ENCODE peak calls at places on chromosomes 12 and 14, in nine cellular contexts. One of them, this sample, is unnamed.

GRCh38 chr14:71521238-71521637 is 411.0 kb upstream of the RGS6 start:
- DNase-seq in H4: no peak
- DNase-seq in RKO: no peak
- DNase-seq in GM23248: no peak
- DNase-seq in lower leg skin: no peak
- DNase-seq in stimulated activated CD4-positive, alpha-beta T cell treated with anti-CD3 and anti-CD28 coated beads, Interleukin-1b, Interleukin-23, amount 100 ng/mL, for 24 hours: no peak
- DNase-seq in fibroblast of the conjunctiva: no peak
- DNase-seq in effector CD4-positive, alpha-beta T cell: no peak
- DNase-seq in astrocyte: peak
- DNase-seq in this sample: peak

GRCh38 chr14:65286443-65286842 is 126.1 kb upstream of the FUT8 start:
- DNase-seq in H4: no peak
- DNase-seq in RKO: peak
- DNase-seq in GM23248: peak
- DNase-seq in lower leg skin: no peak
- DNase-seq in stimulated activated CD4-positive, alpha-beta T cell treated with anti-CD3 and anti-CD28 coated beads, Interleukin-1b, Interleukin-23, amount 100 ng/mL, for 24 hours: no peak
- DNase-seq in fibroblast of the conjunctiva: no peak
- DNase-seq in effector CD4-positive, alpha-beta T cell: no peak
- DNase-seq in astrocyte: no peak
- DNase-seq in this sample: no peak

GRCh38 chr12:28415755-28416154 is 225.5 kb downstream of the CCDC91 start:
- DNase-seq in H4: peak
- DNase-seq in RKO: peak
- DNase-seq in GM23248: peak
- DNase-seq in lower leg skin: no peak
- DNase-seq in stimulated activated CD4-positive, alpha-beta T cell treated with anti-CD3 and anti-CD28 coated beads, Interleukin-1b, Interleukin-23, amount 100 ng/mL, for 24 hours: no peak
- DNase-seq in fibroblast of the conjunctiva: peak
- DNase-seq in effector CD4-positive, alpha-beta T cell: no peak
- DNase-seq in astrocyte: peak
- DNase-seq in this sample: peak

GRCh38 chr12:11958216-11959091 is 112.3 kb upstream of the BCL2L14 start:
- DNase-seq in H4: peak
- DNase-seq in RKO: peak
- DNase-seq in GM23248: peak
- DNase-seq in lower leg skin: no peak
- DNase-seq in stimulated activated CD4-positive, alpha-beta T cell treated with anti-CD3 and anti-CD28 coated beads, Interleukin-1b, Interleukin-23, amount 100 ng/mL, for 24 hours: peak
- DNase-seq in fibroblast of the conjunctiva: peak
- DNase-seq in effector CD4-positive, alpha-beta T cell: no peak
- DNase-seq in astrocyte: peak
- DNase-seq in this sample: peak

GRCh38 chr14:91858536-91859275 is 8.6 kb downstream of the TC2N start:
- DNase-seq in H4: peak
- DNase-seq in RKO: peak
- DNase-seq in GM23248: peak
- DNase-seq in lower leg skin: no peak
- DNase-seq in stimulated activated CD4-positive, alpha-beta T cell treated with anti-CD3 and anti-CD28 coated beads, Interleukin-1b, Interleukin-23, amount 100 ng/mL, for 24 hours: no peak
- DNase-seq in fibroblast of the conjunctiva: peak
- DNase-seq in effector CD4-positive, alpha-beta T cell: no peak
- DNase-seq in astrocyte: no peak
- DNase-seq in this sample: peak

GRCh38 chr14:54133896-54134295 is 177.3 kb upstream of the BMP4 start:
- DNase-seq in H4: no peak
- DNase-seq in RKO: no peak
- DNase-seq in GM23248: peak
- DNase-seq in lower leg skin: no peak
- DNase-seq in stimulated activated CD4-positive, alpha-beta T cell treated with anti-CD3 and anti-CD28 coated beads, Interleukin-1b, Interleukin-23, amount 100 ng/mL, for 24 hours: no peak
- DNase-seq in fibroblast of the conjunctiva: no peak
- DNase-seq in effector CD4-positive, alpha-beta T cell: no peak
- DNase-seq in astrocyte: peak
- DNase-seq in this sample: peak

GRCh38 chr14:99659333-99659741 is 14.4 kb downstream of the HHIPL1 start:
- DNase-seq in H4: no peak
- DNase-seq in RKO: no peak
- DNase-seq in GM23248: peak
- DNase-seq in lower leg skin: no peak
- DNase-seq in stimulated activated CD4-positive, alpha-beta T cell treated with anti-CD3 and anti-CD28 coated beads, Interleukin-1b, Interleukin-23, amount 100 ng/mL, for 24 hours: no peak
- DNase-seq in fibroblast of the conjunctiva: no peak
- DNase-seq in effector CD4-positive, alpha-beta T cell: no peak
- DNase-seq in astrocyte: no peak
- DNase-seq in this sample: no peak

GRCh38 chr14:101506211-101506920 is 54.9 kb upstream of the DIO3 start:
- DNase-seq in H4: no peak
- DNase-seq in RKO: no peak
- DNase-seq in GM23248: no peak
- DNase-seq in lower leg skin: peak
- DNase-seq in stimulated activated CD4-positive, alpha-beta T cell treated with anti-CD3 and anti-CD28 coated beads, Interleukin-1b, Interleukin-23, amount 100 ng/mL, for 24 hours: no peak
- DNase-seq in fibroblast of the conjunctiva: no peak
- DNase-seq in effector CD4-positive, alpha-beta T cell: no peak
- DNase-seq in astrocyte: no peak
- DNase-seq in this sample: no peak

GRCh38 chr14:50801706-50802105 is 29.3 kb downstream of the NIN start:
- DNase-seq in H4: no peak
- DNase-seq in RKO: no peak
- DNase-seq in GM23248: peak
- DNase-seq in lower leg skin: no peak
- DNase-seq in stimulated activated CD4-positive, alpha-beta T cell treated with anti-CD3 and anti-CD28 coated beads, Interleukin-1b, Interleukin-23, amount 100 ng/mL, for 24 hours: no peak
- DNase-seq in fibroblast of the conjunctiva: no peak
- DNase-seq in effector CD4-positive, alpha-beta T cell: no peak
- DNase-seq in astrocyte: peak
- DNase-seq in this sample: peak

GRCh38 chr12:34390846-34391700 is 368.8 kb downstream of the ALG10 start:
- DNase-seq in H4: no peak
- DNase-seq in RKO: no peak
- DNase-seq in GM23248: no peak
- DNase-seq in lower leg skin: peak
- DNase-seq in stimulated activated CD4-positive, alpha-beta T cell treated with anti-CD3 and anti-CD28 coated beads, Interleukin-1b, Interleukin-23, amount 100 ng/mL, for 24 hours: no peak
- DNase-seq in fibroblast of the conjunctiva: no peak
- DNase-seq in effector CD4-positive, alpha-beta T cell: no peak
- DNase-seq in astrocyte: no peak
- DNase-seq in this sample: no peak

GRCh38 chr14:71933026-71933587 is 878 bp downstream of the RGS6 start:
- DNase-seq in H4: no peak
- DNase-seq in RKO: no peak
- DNase-seq in GM23248: peak
- DNase-seq in lower leg skin: no peak
- DNase-seq in stimulated activated CD4-positive, alpha-beta T cell treated with anti-CD3 and anti-CD28 coated beads, Interleukin-1b, Interleukin-23, amount 100 ng/mL, for 24 hours: no peak
- DNase-seq in fibroblast of the conjunctiva: no peak
- DNase-seq in effector CD4-positive, alpha-beta T cell: no peak
- DNase-seq in astrocyte: no peak
- DNase-seq in this sample: peak

GRCh38 chr14:73745571-73746539 is 31.7 kb upstream of the PNMA1 start:
- DNase-seq in H4: no peak
- DNase-seq in RKO: no peak
- DNase-seq in GM23248: no peak
- DNase-seq in lower leg skin: no peak
- DNase-seq in stimulated activated CD4-positive, alpha-beta T cell treated with anti-CD3 and anti-CD28 coated beads, Interleukin-1b, Interleukin-23, amount 100 ng/mL, for 24 hours: no peak
- DNase-seq in fibroblast of the conjunctiva: no peak
- DNase-seq in effector CD4-positive, alpha-beta T cell: no peak
- DNase-seq in astrocyte: no peak
- DNase-seq in this sample: no peak

GRCh38 chr12:106771425-106771824 is 3.1 kb upstream of the RIC8B start:
- DNase-seq in H4: no peak
- DNase-seq in RKO: no peak
- DNase-seq in GM23248: no peak
- DNase-seq in lower leg skin: no peak
- DNase-seq in stimulated activated CD4-positive, alpha-beta T cell treated with anti-CD3 and anti-CD28 coated beads, Interleukin-1b, Interleukin-23, amount 100 ng/mL, for 24 hours: no peak
- DNase-seq in fibroblast of the conjunctiva: no peak
- DNase-seq in effector CD4-positive, alpha-beta T cell: no peak
- DNase-seq in astrocyte: no peak
- DNase-seq in this sample: peak

GRCh38 chr12:127077262-127078045 is 1189.5 kb upstream of the TMEM132C start:
- DNase-seq in H4: no peak
- DNase-seq in RKO: no peak
- DNase-seq in GM23248: no peak
- DNase-seq in lower leg skin: no peak
- DNase-seq in stimulated activated CD4-positive, alpha-beta T cell treated with anti-CD3 and anti-CD28 coated beads, Interleukin-1b, Interleukin-23, amount 100 ng/mL, for 24 hours: no peak
- DNase-seq in fibroblast of the conjunctiva: no peak
- DNase-seq in effector CD4-positive, alpha-beta T cell: no peak
- DNase-seq in astrocyte: no peak
- DNase-seq in this sample: no peak

GRCh38 chr14:23942587-23942986 is 11.0 kb upstream of the DHRS4 start:
- DNase-seq in H4: no peak
- DNase-seq in RKO: no peak
- DNase-seq in GM23248: no peak
- DNase-seq in lower leg skin: no peak
- DNase-seq in stimulated activated CD4-positive, alpha-beta T cell treated with anti-CD3 and anti-CD28 coated beads, Interleukin-1b, Interleukin-23, amount 100 ng/mL, for 24 hours: no peak
- DNase-seq in fibroblast of the conjunctiva: no peak
- DNase-seq in effector CD4-positive, alpha-beta T cell: no peak
- DNase-seq in astrocyte: no peak
- DNase-seq in this sample: peak

GRCh38 chr12:116666305-116666673 is 71.6 kb downstream of the SPRING1 start:
- DNase-seq in H4: no peak
- DNase-seq in RKO: no peak
- DNase-seq in GM23248: no peak
- DNase-seq in lower leg skin: peak
- DNase-seq in stimulated activated CD4-positive, alpha-beta T cell treated with anti-CD3 and anti-CD28 coated beads, Interleukin-1b, Interleukin-23, amount 100 ng/mL, for 24 hours: no peak
- DNase-seq in fibroblast of the conjunctiva: no peak
- DNase-seq in effector CD4-positive, alpha-beta T cell: no peak
- DNase-seq in astrocyte: no peak
- DNase-seq in this sample: no peak

GRCh38 chr12:58364389-58365086 is 423.2 kb downstream of the ATP23 start:
- DNase-seq in H4: peak
- DNase-seq in RKO: peak
- DNase-seq in GM23248: peak
- DNase-seq in lower leg skin: no peak
- DNase-seq in stimulated activated CD4-positive, alpha-beta T cell treated with anti-CD3 and anti-CD28 coated beads, Interleukin-1b, Interleukin-23, amount 100 ng/mL, for 24 hours: no peak
- DNase-seq in fibroblast of the conjunctiva: peak
- DNase-seq in effector CD4-positive, alpha-beta T cell: no peak
- DNase-seq in astrocyte: peak
- DNase-seq in this sample: peak

GRCh38 chr12:27619308-27619707 is 76.9 kb upstream of the REP15 start:
- DNase-seq in H4: no peak
- DNase-seq in RKO: peak
- DNase-seq in GM23248: peak
- DNase-seq in lower leg skin: no peak
- DNase-seq in stimulated activated CD4-positive, alpha-beta T cell treated with anti-CD3 and anti-CD28 coated beads, Interleukin-1b, Interleukin-23, amount 100 ng/mL, for 24 hours: no peak
- DNase-seq in fibroblast of the conjunctiva: peak
- DNase-seq in effector CD4-positive, alpha-beta T cell: no peak
- DNase-seq in astrocyte: peak
- DNase-seq in this sample: peak

GRCh38 chr12:12870454-12870853 is 20.9 kb upstream of the GPRC5A start:
- DNase-seq in H4: peak
- DNase-seq in RKO: no peak
- DNase-seq in GM23248: peak
- DNase-seq in lower leg skin: peak
- DNase-seq in stimulated activated CD4-positive, alpha-beta T cell treated with anti-CD3 and anti-CD28 coated beads, Interleukin-1b, Interleukin-23, amount 100 ng/mL, for 24 hours: no peak
- DNase-seq in fibroblast of the conjunctiva: peak
- DNase-seq in effector CD4-positive, alpha-beta T cell: no peak
- DNase-seq in astrocyte: peak
- DNase-seq in this sample: peak

GRCh38 chr12:88993655-88994054 is 358.6 kb downstream of the DUSP6 start:
- DNase-seq in H4: peak
- DNase-seq in RKO: peak
- DNase-seq in GM23248: peak
- DNase-seq in lower leg skin: no peak
- DNase-seq in stimulated activated CD4-positive, alpha-beta T cell treated with anti-CD3 and anti-CD28 coated beads, Interleukin-1b, Interleukin-23, amount 100 ng/mL, for 24 hours: no peak
- DNase-seq in fibroblast of the conjunctiva: peak
- DNase-seq in effector CD4-positive, alpha-beta T cell: no peak
- DNase-seq in astrocyte: peak
- DNase-seq in this sample: peak

GRCh38 chr14:59213368-59214315 is 25.2 kb downstream of the DAAM1 start:
- DNase-seq in H4: no peak
- DNase-seq in RKO: no peak
- DNase-seq in GM23248: no peak
- DNase-seq in lower leg skin: no peak
- DNase-seq in stimulated activated CD4-positive, alpha-beta T cell treated with anti-CD3 and anti-CD28 coated beads, Interleukin-1b, Interleukin-23, amount 100 ng/mL, for 24 hours: no peak
- DNase-seq in fibroblast of the conjunctiva: no peak
- DNase-seq in effector CD4-positive, alpha-beta T cell: no peak
- DNase-seq in astrocyte: peak
- DNase-seq in this sample: no peak

GRCh38 chr12:102957339-102958050 is at the start of gene ASCL1:
- DNase-seq in H4: no peak
- DNase-seq in RKO: no peak
- DNase-seq in GM23248: peak
- DNase-seq in lower leg skin: no peak
- DNase-seq in stimulated activated CD4-positive, alpha-beta T cell treated with anti-CD3 and anti-CD28 coated beads, Interleukin-1b, Interleukin-23, amount 100 ng/mL, for 24 hours: no peak
- DNase-seq in fibroblast of the conjunctiva: no peak
- DNase-seq in effector CD4-positive, alpha-beta T cell: no peak
- DNase-seq in astrocyte: peak
- DNase-seq in this sample: peak

GRCh38 chr12:48794870-48795269 is 6.0 kb upstream of the ADCY6 start:
- DNase-seq in H4: peak
- DNase-seq in RKO: no peak
- DNase-seq in GM23248: peak
- DNase-seq in lower leg skin: no peak
- DNase-seq in stimulated activated CD4-positive, alpha-beta T cell treated with anti-CD3 and anti-CD28 coated beads, Interleukin-1b, Interleukin-23, amount 100 ng/mL, for 24 hours: no peak
- DNase-seq in fibroblast of the conjunctiva: peak
- DNase-seq in effector CD4-positive, alpha-beta T cell: no peak
- DNase-seq in astrocyte: no peak
- DNase-seq in this sample: peak

GRCh38 chr12:104974626-104975290 is 11.4 kb upstream of the NOPCHAP1 start:
- DNase-seq in H4: no peak
- DNase-seq in RKO: peak
- DNase-seq in GM23248: peak
- DNase-seq in lower leg skin: no peak
- DNase-seq in stimulated activated CD4-positive, alpha-beta T cell treated with anti-CD3 and anti-CD28 coated beads, Interleukin-1b, Interleukin-23, amount 100 ng/mL, for 24 hours: no peak
- DNase-seq in fibroblast of the conjunctiva: no peak
- DNase-seq in effector CD4-positive, alpha-beta T cell: no peak
- DNase-seq in astrocyte: peak
- DNase-seq in this sample: peak

GRCh38 chr12:106135075-106135474 is 3.7 kb downstream of the NUAK1 start:
- DNase-seq in H4: no peak
- DNase-seq in RKO: no peak
- DNase-seq in GM23248: no peak
- DNase-seq in lower leg skin: no peak
- DNase-seq in stimulated activated CD4-positive, alpha-beta T cell treated with anti-CD3 and anti-CD28 coated beads, Interleukin-1b, Interleukin-23, amount 100 ng/mL, for 24 hours: no peak
- DNase-seq in fibroblast of the conjunctiva: no peak
- DNase-seq in effector CD4-positive, alpha-beta T cell: no peak
- DNase-seq in astrocyte: peak
- DNase-seq in this sample: no peak